ENCODE peak calls at places on chromosomes 3 and 15, in eight cellular contexts. W, K, N, F, A, C, H and B are unnamed samples.

GRCh38 chr15:99511865-99512632 is 53.7 kb upstream of the MEF2A start:
- DNase-seq in W (no peak), K (no peak), N (peak; percentile 4), F (no peak), A (no peak), C (no peak), H (no peak), B (no peak)

GRCh38 chr3:53044371-53045106 is 1.3 kb downstream of the SFMBT1 start:
- DNase-seq in W (peak; percentile 46), K (peak; percentile 46), N (peak; percentile 30), F (peak; percentile 40), A (peak; percentile 26), C (no peak), H (no peak), B (no peak)

GRCh38 chr15:79311901-79312553 is 1.1 kb downstream of the TMED3 start:
- DNase-seq in W (no peak), K (peak; percentile 12), N (no peak), F (no peak), A (no peak), C (no peak), H (no peak), B (no peak)

GRCh38 chr3:130662407-130663028 is 84.1 kb downstream of the PIK3R4 start:
- DNase-seq in W (no peak), K (no peak), N (no peak), F (no peak), A (no peak), C (no peak), H (no peak), B (no peak)

GRCh38 chr15:101113114-101114005 is 138.5 kb downstream of the CHSY1 start:
- DNase-seq in W (no peak), K (no peak), N (no peak), F (no peak), A (no peak), C (no peak), H (no peak), B (no peak)

GRCh38 chr3:106820726-106821362 is 556.4 kb upstream of the CCDC54 start:
- DNase-seq in W (no peak), K (no peak), N (no peak), F (no peak), A (no peak), C (no peak), H (no peak), B (no peak)

GRCh38 chr3:45817788-45818523 is 21.6 kb upstream of the SLC6A20 start:
- DNase-seq in W (no peak), K (no peak), N (peak; percentile 75), F (peak; percentile 99), A (peak; percentile 93), C (no peak), H (peak; percentile 79), B (peak; percentile 91)

GRCh38 chr15:69096197-69096596 is 64.2 kb upstream of the GLCE start:
- DNase-seq in W (no peak), K (no peak), N (no peak), F (no peak), A (no peak), C (no peak), H (no peak), B (no peak)

GRCh38 chr3:168288511-168289268 is 193.0 kb upstream of the GOLIM4 start:
- DNase-seq in W (no peak), K (no peak), N (no peak), F (no peak), A (no peak), C (no peak), H (no peak), B (no peak)

GRCh38 chr15:39302936-39303335 is 277.9 kb upstream of the THBS1 start:
- DNase-seq in W (no peak), K (no peak), N (no peak), F (no peak), A (no peak), C (no peak), H (no peak), B (no peak)

GRCh38 chr3:3766140-3766539 is 33.1 kb upstream of the LRRN1 start:
- DNase-seq in W (no peak), K (no peak), N (no peak), F (no peak), A (no peak), C (no peak), H (no peak), B (no peak)

GRCh38 chr15:88193415-88193814 is 63.1 kb downstream of the NTRK3 start:
- DNase-seq in W (no peak), K (peak; percentile 27), N (no peak), F (no peak), A (no peak), C (no peak), H (no peak), B (no peak)

GRCh38 chr3:176650478-176650877 is 546.8 kb downstream of the TBL1XR1 start:
- DNase-seq in W (no peak), K (peak; percentile 9), N (no peak), F (peak; percentile 35), A (no peak), C (no peak), H (no peak), B (no peak)